ENCODE peak calls at places on chromosomes 2 and 18, in six cellular contexts. One of them, this sample, is unnamed.

GRCh38 chr2:64863097-64863820 is 125.9 kb upstream of the SLC1A4 start:
- DNase-seq in fibroblast of lung: no peak
- DNase-seq in spleen: no peak
- DNase-seq in coronary artery: no peak
- DNase-seq in brain microvascular endothelial cell: no peak
- DNase-seq in neural progenitor cell: no peak
- DNase-seq in this sample: no peak

GRCh38 chr18:28999711-29000110 is 822.8 kb upstream of the CDH2 start:
- DNase-seq in fibroblast of lung: no peak
- DNase-seq in spleen: no peak
- DNase-seq in coronary artery: no peak
- DNase-seq in brain microvascular endothelial cell: no peak
- DNase-seq in neural progenitor cell: no peak
- DNase-seq in this sample: no peak

GRCh38 chr18:76558881-76559667 is 64.0 kb upstream of the ZNF516 start:
- DNase-seq in fibroblast of lung: peak
- DNase-seq in spleen: no peak
- DNase-seq in coronary artery: no peak
- DNase-seq in brain microvascular endothelial cell: no peak
- DNase-seq in neural progenitor cell: no peak
- DNase-seq in this sample: no peak

GRCh38 chr2:223813329-223813728 is 24.1 kb downstream of the AP1S3 start:
- DNase-seq in fibroblast of lung: no peak
- DNase-seq in spleen: no peak
- DNase-seq in coronary artery: no peak
- DNase-seq in brain microvascular endothelial cell: no peak
- DNase-seq in neural progenitor cell: no peak
- DNase-seq in this sample: no peak

GRCh38 chr2:73291093-73291460 is 2.3 kb downstream of the EGR4 start:
- DNase-seq in fibroblast of lung: peak
- DNase-seq in spleen: peak
- DNase-seq in coronary artery: no peak
- DNase-seq in brain microvascular endothelial cell: no peak
- DNase-seq in neural progenitor cell: peak
- DNase-seq in this sample: peak

GRCh38 chr2:186543561-186544131 is 46.2 kb upstream of the ITGAV start:
- DNase-seq in fibroblast of lung: peak
- DNase-seq in spleen: no peak
- DNase-seq in coronary artery: no peak
- DNase-seq in brain microvascular endothelial cell: no peak
- DNase-seq in neural progenitor cell: no peak
- DNase-seq in this sample: peak

GRCh38 chr2:200144571-200144970 is 161.9 kb upstream of the SPATS2L start:
- DNase-seq in fibroblast of lung: no peak
- DNase-seq in spleen: no peak
- DNase-seq in coronary artery: no peak
- DNase-seq in brain microvascular endothelial cell: no peak
- DNase-seq in neural progenitor cell: no peak
- DNase-seq in this sample: no peak

GRCh38 chr2:74544634-74545033 is 9.1 kb downstream of the LOXL3 start:
- DNase-seq in fibroblast of lung: no peak
- DNase-seq in spleen: no peak
- DNase-seq in coronary artery: no peak
- DNase-seq in brain microvascular endothelial cell: no peak
- DNase-seq in neural progenitor cell: no peak
- DNase-seq in this sample: no peak

GRCh38 chr2:20491739-20492531 is 45.1 kb downstream of the RHOB start:
- DNase-seq in fibroblast of lung: peak
- DNase-seq in spleen: no peak
- DNase-seq in coronary artery: no peak
- DNase-seq in brain microvascular endothelial cell: no peak
- DNase-seq in neural progenitor cell: no peak
- DNase-seq in this sample: no peak

DNA sequence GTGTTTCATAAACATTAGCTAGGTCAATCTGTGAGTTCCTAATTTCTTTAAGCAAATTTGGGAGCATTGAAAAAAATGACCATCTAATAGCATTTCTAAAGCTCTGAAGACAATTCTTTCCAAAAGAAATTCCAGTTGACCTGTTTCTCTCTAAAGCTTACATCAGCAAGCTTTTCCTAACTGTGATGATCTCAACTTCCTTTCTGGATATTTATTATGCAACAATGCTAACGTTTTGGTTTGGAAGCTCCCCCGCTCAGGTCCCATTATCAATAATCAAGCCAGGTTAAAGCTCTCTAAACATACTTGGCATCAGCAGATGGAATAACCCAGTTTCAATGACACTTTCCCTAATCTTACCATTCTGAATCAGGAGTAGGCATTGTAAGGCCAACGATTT is 196.3 kb upstream of the TANK start:
- DNase-seq in fibroblast of lung: no peak
- DNase-seq in spleen: no peak
- DNase-seq in coronary artery: no peak
- DNase-seq in brain microvascular endothelial cell: no peak
- DNase-seq in neural progenitor cell: no peak
- DNase-seq in this sample: peak
- TF ChIP-seq CTCF in fibroblast of lung: no peak
- TF ChIP-seq CTCF in spleen: no peak
- TF ChIP-seq CTCF in coronary artery: no peak
- TF ChIP-seq CTCF in brain microvascular endothelial cell: no peak
- TF ChIP-seq CTCF in neural progenitor cell: no peak
- TF ChIP-seq CTCF in this sample: no peak

DNA sequence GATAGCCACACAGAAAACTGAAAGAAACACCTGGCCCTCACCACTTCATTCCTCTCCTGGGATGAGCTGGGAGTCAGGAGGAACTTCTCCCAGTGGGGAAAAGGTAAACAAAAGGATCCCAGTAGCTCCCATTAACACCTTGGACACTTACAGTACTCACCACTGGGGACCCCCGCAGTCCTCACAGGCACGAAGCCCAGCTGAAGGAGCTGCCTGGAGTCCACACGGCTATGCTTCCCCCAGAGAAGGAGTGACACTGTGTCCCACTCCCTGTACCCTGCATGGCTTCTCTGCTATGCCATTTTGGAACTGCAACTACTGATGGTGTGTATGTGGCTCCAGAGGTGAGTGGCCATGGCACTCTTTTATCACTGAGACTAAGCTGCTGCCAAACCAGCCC is 1565.1 kb downstream of the LRP1B start:
- DNase-seq in fibroblast of lung: no peak
- DNase-seq in spleen: no peak
- DNase-seq in coronary artery: no peak
- DNase-seq in brain microvascular endothelial cell: no peak
- DNase-seq in neural progenitor cell: no peak
- DNase-seq in this sample: no peak
- H3K4me3 ChIP-seq in fibroblast of lung: no peak
- H3K4me3 ChIP-seq in spleen: no peak
- H3K4me3 ChIP-seq in coronary artery: no peak
- H3K4me3 ChIP-seq in brain microvascular endothelial cell: no peak
- H3K4me3 ChIP-seq in neural progenitor cell: no peak
- H3K4me3 ChIP-seq in this sample: no peak

GRCh38 chr18:58228762-58229161 is 184.7 kb downstream of the NEDD4L start:
- DNase-seq in fibroblast of lung: no peak
- DNase-seq in spleen: no peak
- DNase-seq in coronary artery: no peak
- DNase-seq in brain microvascular endothelial cell: no peak
- DNase-seq in neural progenitor cell: no peak
- DNase-seq in this sample: no peak
- TF ChIP-seq CTCF in fibroblast of lung: no peak
- TF ChIP-seq CTCF in spleen: no peak
- TF ChIP-seq CTCF in coronary artery: no peak
- TF ChIP-seq CTCF in brain microvascular endothelial cell: no peak
- TF ChIP-seq CTCF in neural progenitor cell: no peak
- TF ChIP-seq CTCF in this sample: no peak

DNA sequence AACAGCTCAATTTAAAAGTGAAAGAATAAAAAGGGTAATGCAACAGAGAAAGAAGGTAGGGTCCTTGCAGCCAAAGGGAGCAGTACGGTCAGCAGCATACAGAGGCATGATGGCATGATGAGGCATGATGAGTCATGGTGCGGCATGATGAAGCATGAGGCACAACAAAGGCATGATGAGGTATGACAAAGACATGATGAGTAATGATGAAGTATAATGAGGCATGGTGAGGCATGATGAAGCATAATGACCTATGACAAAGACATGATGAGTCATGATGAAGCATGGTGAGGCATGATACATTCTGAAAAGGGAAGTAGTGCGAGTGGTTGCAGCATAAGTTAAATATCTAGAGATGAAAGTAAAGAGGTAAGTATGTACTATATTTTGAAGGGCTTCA is 673.2 kb downstream of the TMEM182 start:
- DNase-seq in fibroblast of lung: no peak
- DNase-seq in spleen: no peak
- DNase-seq in coronary artery: no peak
- DNase-seq in brain microvascular endothelial cell: no peak
- DNase-seq in neural progenitor cell: no peak
- DNase-seq in this sample: no peak
- H3K4me3 ChIP-seq in fibroblast of lung: no peak
- H3K4me3 ChIP-seq in spleen: no peak
- H3K4me3 ChIP-seq in coronary artery: no peak
- H3K4me3 ChIP-seq in brain microvascular endothelial cell: no peak
- H3K4me3 ChIP-seq in neural progenitor cell: no peak
- H3K4me3 ChIP-seq in this sample: no peak

DNA sequence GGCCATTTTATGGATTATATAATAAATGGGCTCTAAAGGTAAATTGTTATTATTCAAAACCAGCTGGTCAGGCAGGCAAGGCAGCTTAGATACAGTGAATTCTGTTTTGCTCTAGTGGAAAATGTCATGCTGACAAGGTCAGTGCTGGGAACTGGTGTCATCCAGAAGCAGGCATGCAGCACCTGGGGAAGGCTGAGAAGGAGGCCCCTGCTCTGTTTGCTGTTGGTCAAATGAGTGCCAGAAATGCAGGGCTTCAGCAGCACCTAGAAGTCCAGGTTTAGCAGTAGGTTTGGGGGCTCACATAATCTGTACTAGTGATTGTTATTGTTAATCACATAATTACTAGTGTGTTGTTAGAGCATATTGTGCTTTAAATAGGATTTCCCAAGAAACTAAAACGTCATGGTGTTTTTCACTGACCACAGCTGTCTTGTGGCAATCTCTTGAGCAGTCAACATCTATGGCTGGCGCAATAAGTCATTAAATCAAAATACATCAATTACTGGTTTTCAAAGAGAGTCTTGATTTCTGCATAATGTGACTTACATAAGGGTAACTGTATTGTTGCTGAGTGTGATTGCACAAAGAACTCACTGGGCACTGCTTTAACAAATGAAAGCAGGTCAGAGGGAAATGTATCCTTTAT is 99.1 kb downstream of the MYO3B start:
- DNase-seq in fibroblast of lung: no peak
- DNase-seq in spleen: no peak
- DNase-seq in coronary artery: no peak
- DNase-seq in brain microvascular endothelial cell: no peak
- DNase-seq in neural progenitor cell: no peak
- DNase-seq in this sample: no peak
- TF ChIP-seq CTCF in fibroblast of lung: no peak
- TF ChIP-seq CTCF in spleen: no peak
- TF ChIP-seq CTCF in coronary artery: no peak
- TF ChIP-seq CTCF in brain microvascular endothelial cell: no peak
- TF ChIP-seq CTCF in neural progenitor cell: no peak
- TF ChIP-seq CTCF in this sample: no peak

DNA sequence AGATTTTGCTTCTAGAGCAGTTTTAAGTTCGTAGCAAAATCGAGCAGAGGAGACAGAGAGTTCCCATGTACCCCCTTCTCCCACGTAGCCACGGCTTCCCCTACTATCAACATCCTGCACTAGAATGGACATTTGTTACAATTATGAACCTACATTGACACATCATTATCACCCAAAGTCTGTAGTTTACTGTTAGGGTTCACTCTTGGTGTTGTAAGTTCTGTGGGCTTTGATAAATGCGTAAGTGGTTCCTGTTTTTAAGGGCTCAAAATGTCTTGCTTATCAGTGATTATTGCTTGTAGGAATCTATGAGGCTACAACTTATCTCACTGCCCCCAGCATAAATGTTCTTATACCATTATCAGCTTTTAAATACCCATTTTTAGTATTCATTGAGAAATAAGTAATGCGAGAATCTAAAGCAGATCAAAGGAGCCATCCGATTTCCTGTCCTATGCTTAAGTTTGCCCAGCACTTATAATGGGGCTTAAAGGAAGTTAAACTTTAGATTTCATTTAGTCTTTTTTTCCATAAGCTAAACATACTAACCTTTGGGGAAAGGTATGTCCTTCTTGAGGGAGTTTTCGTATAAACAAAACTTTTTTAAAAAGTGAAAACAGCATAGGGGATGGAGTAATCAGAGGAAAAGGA is 118.7 kb downstream of the HAUS1 start:
- DNase-seq in fibroblast of lung: no peak
- DNase-seq in spleen: no peak
- DNase-seq in coronary artery: no peak
- DNase-seq in brain microvascular endothelial cell: no peak
- DNase-seq in neural progenitor cell: no peak
- DNase-seq in this sample: no peak
- H3K4me3 ChIP-seq in fibroblast of lung: no peak
- H3K4me3 ChIP-seq in spleen: no peak
- H3K4me3 ChIP-seq in coronary artery: no peak
- H3K4me3 ChIP-seq in brain microvascular endothelial cell: no peak
- H3K4me3 ChIP-seq in neural progenitor cell: no peak
- H3K4me3 ChIP-seq in this sample: no peak

GRCh38 chr2:195466427-195466826 is 190.6 kb upstream of the SLC39A10 start:
- DNase-seq in fibroblast of lung: no peak
- DNase-seq in spleen: no peak
- DNase-seq in coronary artery: no peak
- DNase-seq in brain microvascular endothelial cell: no peak
- DNase-seq in neural progenitor cell: no peak
- DNase-seq in this sample: no peak
- TF ChIP-seq CTCF in fibroblast of lung: no peak
- TF ChIP-seq CTCF in spleen: no peak
- TF ChIP-seq CTCF in coronary artery: no peak
- TF ChIP-seq CTCF in brain microvascular endothelial cell: no peak
- TF ChIP-seq CTCF in neural progenitor cell: no peak
- TF ChIP-seq CTCF in this sample: no peak